ENCODE peak calls at places on chromosome 18, in seven cellular contexts. B, C, M, F, G, A and R are unnamed samples.

GRCh38 chr18:10290244-10291240 is 163.9 kb upstream of the APCDD1 start:
- DNase-seq in G (no peak), C (no peak), M (peak; percentile 55), A (no peak), B (no peak), F (no peak), R (no peak)

GRCh38 chr18:38450876-38451275 is 885.3 kb upstream of the CELF4 start:
- DNase-seq in M (no peak), F (no peak), C (no peak), B (no peak), A (no peak), G (no peak), R (peak; percentile 10)

GRCh38 chr18:24014986-24015896 is 687 bp downstream of the TTC39C start:
- DNase-seq in A (peak; percentile 50), M (peak; percentile 92), F (peak; percentile 20), B (peak; percentile 84), C (no peak), G (peak; percentile 41), R (peak; percentile 83)

GRCh38 chr18:27921392-27921791 is 255.5 kb downstream of the CDH2 start:
- DNase-seq in B (no peak), F (no peak), A (no peak), C (no peak), G (peak; percentile 7), M (no peak), R (no peak)

GRCh38 chr18:31183302-31183701 is 20.6 kb upstream of the DSC1 start:
- DNase-seq in G (no peak), A (no peak), M (no peak), F (no peak), C (no peak), B (no peak), R (no peak)

GRCh38 chr18:3060667-3061580 is 48.0 kb upstream of the LPIN2 start:
- DNase-seq in F (no peak), G (no peak), A (no peak), B (no peak), M (no peak), C (no peak), R (no peak)

GRCh38 chr18:55869965-55870585 is 282.1 kb upstream of the TCF4 start:
- DNase-seq in A (peak; percentile 46), G (peak; percentile 45), F (no peak), M (peak; percentile 59), C (no peak), B (peak; percentile 51), R (no peak)

GRCh38 chr18:75170022-75170789 is 38.7 kb downstream of the PTGR3 start:
- DNase-seq in F (no peak), G (no peak), B (no peak), C (no peak), A (peak; percentile 58), M (no peak), R (no peak)

GRCh38 chr18:43805646-43806194 is 528.4 kb upstream of the SYT4 start:
- DNase-seq in F (no peak), B (no peak), C (no peak), A (peak; percentile 22), G (no peak), M (no peak), R (no peak)

GRCh38 chr18:48634975-48635374 is 96.1 kb downstream of the CTIF start:
- DNase-seq in M (no peak), B (no peak), G (no peak), A (no peak), C (no peak), F (no peak), R (no peak)

GRCh38 chr18:49936821-49937220 is 123.5 kb upstream of the ACAA2 start:
- DNase-seq in F (no peak), C (no peak), M (no peak), A (no peak), G (no peak), B (no peak), R (no peak)

GRCh38 chr18:65990944-65991708 is 240.3 kb downstream of the CDH7 start:
- DNase-seq in G (no peak), F (no peak), M (no peak), C (no peak), B (no peak), A (no peak), R (no peak)

GRCh38 chr18:79260510-79260909 is 135.2 kb upstream of the NFATC1 start:
- DNase-seq in A (no peak), G (no peak), C (no peak), B (no peak), F (no peak), M (no peak), R (peak; percentile 65)

GRCh38 chr18:78213365-78213994 is 766.1 kb upstream of the SALL3 start:
- DNase-seq in M (no peak), C (no peak), A (peak; percentile 79), F (no peak), G (no peak), B (no peak), R (no peak)

GRCh38 chr18:26383454-26384270 is 157.4 kb downstream of the TAF4B start:
- DNase-seq in F (peak; percentile 29), M (no peak), B (peak; percentile 45), G (peak; percentile 31), C (peak; percentile 52), A (no peak), R (peak; percentile 43)

GRCh38 chr18:77118256-77119090 is 14.1 kb downstream of the MBP start:
- DNase-seq in F (no peak), G (no peak), A (no peak), M (no peak), C (no peak), B (no peak), R (no peak)

GRCh38 chr18:361941-362913 is 94.4 kb upstream of the THOC1 start:
- DNase-seq in M (peak; percentile 97), B (peak; percentile 84), F (no peak), G (peak; percentile 83), C (peak; percentile 62), A (peak; percentile 45), R (peak; percentile 49)

GRCh38 chr18:7017013-7017412 is 100.6 kb downstream of the LAMA1 start:
- DNase-seq in M (no peak), G (no peak), A (no peak), C (no peak), F (no peak), B (no peak), R (no peak)